ENCODE peak calls at places on chromosomes 12 and 14, in eight cellular contexts. D is HCT116; E is PC-9; B is CD8-positive, alpha-beta T cell; Q is A549; L is IMR-90; C is stomach; T is left ventricle myocardium inferior. Y is an unnamed sample.

GRCh38 chr12:4107436-4107878 is 166.1 kb upstream of the CCND2 start:
- DNase-seq in D (peak; percentile 26), E (no peak), B (peak; percentile 77), Q (peak; percentile 27), L (peak; percentile 53), C (no peak), T (no peak), Y (peak; percentile 48)

GRCh38 chr12:119710374-119710773 is 42.4 kb downstream of the PRKAB1 start:
- DNase-seq in D (no peak), E (peak; percentile 69), B (no peak), Q (no peak), L (no peak), C (peak; percentile 82), T (no peak), Y (peak; percentile 27)

GRCh38 chr14:94474581-94475031 is 1.4 kb downstream of the SERPINA9 start:
- DNase-seq in D (no peak), E (no peak), B (no peak), Q (no peak), L (peak; percentile 25), C (no peak), T (no peak), Y (peak; percentile 29)

GRCh38 chr14:101947577-101947903 is 16.8 kb upstream of the DYNC1H1 start:
- DNase-seq in D (no peak), E (no peak), B (peak; percentile 64), Q (no peak), L (no peak), C (no peak), T (no peak), Y (no peak)

GRCh38 chr14:104443391-104444158 is 136.0 kb upstream of the C14orf180 start:
- DNase-seq in D (no peak), E (no peak), B (no peak), Q (no peak), L (no peak), C (no peak), T (no peak), Y (no peak)

GRCh38 chr14:96799489-96800056 is 2.4 kb downstream of the VRK1 start:
- DNase-seq in D (no peak), E (no peak), B (no peak), Q (no peak), L (no peak), C (no peak), T (no peak), Y (no peak)

GRCh38 chr14:90552465-90553297 is 155.9 kb downstream of the CALM1 start:
- DNase-seq in D (no peak), E (no peak), B (no peak), Q (no peak), L (no peak), C (no peak), T (no peak), Y (no peak)

GRCh38 chr14:68976160-68977067 is 2.7 kb downstream of the ACTN1 start:
- DNase-seq in D (no peak), E (no peak), B (no peak), Q (no peak), L (peak; percentile 48), C (no peak), T (peak; percentile 58), Y (no peak)

GRCh38 chr12:13205809-13206559 is 9.5 kb downstream of the EMP1 start:
- DNase-seq in D (peak; percentile 83), E (peak; percentile 96), B (no peak), Q (peak; percentile 40), L (peak; percentile 99), C (no peak), T (no peak), Y (peak; percentile 91)

GRCh38 chr14:74442757-74443156 is 16.7 kb upstream of the SYNDIG1L start:
- DNase-seq in D (no peak), E (no peak), B (no peak), Q (no peak), L (no peak), C (no peak), T (no peak), Y (no peak)

GRCh38 chr14:73725116-73726024 is 11.2 kb upstream of the PNMA1 start:
- DNase-seq in D (no peak), E (peak; percentile 33), B (no peak), Q (no peak), L (peak; percentile 59), C (no peak), T (no peak), Y (no peak)

GRCh38 chr12:110266980-110267620 is 13.9 kb upstream of the ATP2A2 start:
- DNase-seq in D (no peak), E (peak; percentile 39), B (no peak), Q (no peak), L (peak; percentile 74), C (no peak), T (no peak), Y (no peak)

GRCh38 chr14:103871596-103872480 is 24.5 kb upstream of the PPP1R13B start:
- DNase-seq in D (no peak), E (peak; percentile 74), B (peak; percentile 66), Q (peak; percentile 44), L (no peak), C (peak; percentile 91), T (peak; percentile 72), Y (peak; percentile 80)

GRCh38 chr12:38772427-38772826 is 133.0 kb downstream of the CPNE8 start:
- DNase-seq in D (no peak), E (no peak), B (no peak), Q (no peak), L (no peak), C (no peak), T (no peak), Y (no peak)

GRCh38 chr12:124954771-124955170 is 34.2 kb downstream of the DHX37 start:
- DNase-seq in D (no peak), E (no peak), B (no peak), Q (no peak), L (no peak), C (no peak), T (no peak), Y (no peak)

GRCh38 chr14:72126561-72126960 is 194.3 kb downstream of the RGS6 start:
- DNase-seq in D (no peak), E (no peak), B (no peak), Q (no peak), L (no peak), C (no peak), T (no peak), Y (no peak)

GRCh38 chr14:72128629-72129028 is 196.4 kb downstream of the RGS6 start:
- DNase-seq in D (no peak), E (no peak), B (no peak), Q (no peak), L (no peak), C (no peak), T (no peak), Y (no peak)

GRCh38 chr14:72124171-72124570 is 191.9 kb downstream of the RGS6 start:
- DNase-seq in D (no peak), E (no peak), B (no peak), Q (no peak), L (no peak), C (no peak), T (no peak), Y (no peak)

GRCh38 chr14:72123755-72124154 is 191.5 kb downstream of the RGS6 start:
- DNase-seq in D (no peak), E (no peak), B (no peak), Q (no peak), L (no peak), C (no peak), T (no peak), Y (no peak)

GRCh38 chr14:72126091-72126490 is 193.9 kb downstream of the RGS6 start:
- DNase-seq in D (no peak), E (no peak), B (no peak), Q (no peak), L (no peak), C (peak; percentile 54), T (no peak), Y (no peak)
- H3K27ac ChIP-seq in D (no peak overlapping the region), E (no peak overlapping the region), B (no peak overlapping the region), Q (no peak overlapping the region), L (no peak overlapping the region), C (no peak overlapping the region), T (no peak overlapping the region), Y (no peak overlapping the region)

GRCh38 chr14:49770212-49770817 is 2.4 kb downstream of the KLHDC2 start:
- DNase-seq in D (no peak), E (peak; percentile 35), B (no peak), Q (no peak), L (peak; percentile 5), C (peak; percentile 63), T (no peak), Y (no peak)
- TF ChIP-seq CTCF in D (no peak), E (no peak), B (no peak), Q (no peak), L (no peak), C (no peak), T (no peak), Y (no peak)

GRCh38 chr12:1992732-1993131 is 11.5 kb downstream of the DCP1B start:
- DNase-seq in D (no peak), E (no peak), B (no peak), Q (no peak), L (no peak), C (no peak), T (no peak), Y (no peak)

GRCh38 chr12:1995205-1995896 is 8.9 kb downstream of the DCP1B start:
- DNase-seq in D (no peak), E (no peak), B (no peak), Q (no peak), L (no peak), C (no peak), T (no peak), Y (no peak)

GRCh38 chr12:1993871-1994371 is 10.3 kb downstream of the DCP1B start:
- DNase-seq in D (no peak), E (no peak), B (no peak), Q (no peak), L (peak; percentile 95), C (no peak), T (no peak), Y (peak; percentile 30)

GRCh38 chr12:1994429-1995143 is 9.7 kb downstream of the DCP1B start:
- DNase-seq in D (no peak), E (no peak), B (no peak), Q (no peak), L (no peak), C (no peak), T (no peak), Y (no peak)

GRCh38 chr12:1993341-1993740 is 10.9 kb downstream of the DCP1B start:
- DNase-seq in D (peak; percentile 64), E (no peak), B (no peak), Q (no peak), L (peak; percentile 98), C (no peak), T (no peak), Y (peak; percentile 71)
- H3K27ac ChIP-seq in D (no peak overlapping the region), E (no peak overlapping the region), B (no peak overlapping the region), Q (no peak overlapping the region), L (peak overlapping the region; percentile 31), C (peak overlapping the region; percentile 79), T (no peak overlapping the region), Y (no peak overlapping the region)

GRCh38 chr14:75987201-75987970 is 1.8 kb downstream of the IFT43 start:
- DNase-seq in D (no peak), E (no peak), B (no peak), Q (no peak), L (no peak), C (no peak), T (no peak), Y (no peak)
- TF ChIP-seq CTCF in D (no peak), E (no peak), B (no peak), Q (no peak), L (no peak), C (no peak), T (no peak), Y (no peak)

DNA sequence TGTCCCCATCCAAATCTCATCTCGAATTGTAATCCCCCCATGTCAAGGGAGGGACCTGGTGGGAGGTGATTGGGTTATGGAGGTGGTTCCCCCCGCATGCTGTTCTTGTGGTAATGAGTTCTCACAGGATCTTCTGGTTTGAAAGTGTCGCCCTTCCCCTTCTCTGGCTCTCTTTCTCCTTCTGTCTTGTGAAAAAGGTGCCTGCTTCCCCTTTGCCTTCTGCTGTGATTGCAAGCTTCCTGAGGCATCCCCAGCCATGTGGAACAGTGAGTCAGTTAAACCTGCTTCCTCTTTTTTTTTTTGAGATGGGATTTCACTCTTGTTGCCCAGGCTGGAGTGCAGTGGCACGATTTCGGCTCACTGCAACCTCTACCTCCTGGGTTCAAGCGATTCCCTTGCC is 104.0 kb downstream of the CCDC91 start:
- DNase-seq in D (no peak), E (no peak), B (no peak), Q (no peak), L (no peak), C (no peak), T (no peak), Y (no peak)
- H3K27ac ChIP-seq in D (no peak overlapping the region), E (no peak overlapping the region), B (no peak overlapping the region), Q (no peak overlapping the region), L (no peak overlapping the region), C (no peak overlapping the region), T (no peak overlapping the region), Y (no peak overlapping the region)